ENCODE peak calls at places on chromosomes 1 and 21, in four cellular contexts. V, O, U and X are unnamed samples.

GRCh38 chr1:103171041-103171590 is 62.8 kb upstream of the COL11A1 start:
- DNase-seq in U (no peak), O (no peak), V (no peak), X (no peak)

GRCh38 chr21:35611752-35612151 is 448.6 kb downstream of the SETD4 start:
- DNase-seq in U (no peak), O (no peak), V (no peak), X (no peak)

GRCh38 chr1:201911827-201912571 is 23.3 kb downstream of the SHISA4 start:
- DNase-seq in U (no peak), V (no peak), O (no peak), X (no peak)

GRCh38 chr1:152906023-152906565 is 2.3 kb upstream of the IVL start:
- DNase-seq in O (no peak), U (no peak), V (no peak), X (peak)

GRCh38 chr1:26122988-26123973 is 11.7 kb downstream of the PDIK1L start:
- DNase-seq in U (no peak), V (no peak), O (no peak), X (no peak)

GRCh38 chr1:236495359-236496120 is 28.2 kb upstream of the LGALS8 start:
- DNase-seq in O (no peak), U (no peak), V (no peak), X (no peak)

GRCh38 chr1:234856719-234857310 is 246.8 kb upstream of the IRF2BP2 start:
- DNase-seq in O (no peak), U (no peak), V (no peak), X (no peak)

GRCh38 chr1:150577557-150578277 is 1.7 kb downstream of the MCL1 start:
- DNase-seq in U (no peak), O (peak), V (no peak), X (no peak)

GRCh38 chr1:157360021-157360390 is 192.3 kb downstream of the FCRL5 start:
- DNase-seq in O (no peak), U (no peak), V (no peak), X (no peak)

GRCh38 chr1:206507395-206508129 is at the start of gene RASSF5:
- DNase-seq in U (peak), V (peak), O (peak), X (peak)

GRCh38 chr1:205711105-205712048 is 31.1 kb upstream of the SLC45A3 start:
- DNase-seq in U (peak), V (peak), O (no peak), X (peak)

GRCh38 chr1:89545264-89546038 is 20.8 kb downstream of the LRRC8B start:
- DNase-seq in U (no peak), V (peak), O (no peak), X (no peak)

GRCh38 chr1:27719286-27720251 is 6.2 kb upstream of the FAM76A start:
- DNase-seq in O (no peak), U (no peak), V (no peak), X (no peak)

GRCh38 chr1:60470231-60470630 is 396.7 kb upstream of the C1orf87 start:
- DNase-seq in U (no peak), O (no peak), V (no peak), X (no peak)

GRCh38 chr1:61638296-61638695 is 86.6 kb downstream of the TM2D1 start:
- DNase-seq in V (no peak), O (no peak), U (peak), X (no peak)

GRCh38 chr1:53180226-53180625 is 16.4 kb upstream of the CPT2 start:
- DNase-seq in O (no peak), U (no peak), V (no peak), X (no peak)

GRCh38 chr1:44276006-44276405 is 62.7 kb downstream of the DMAP1 start:
- DNase-seq in U (no peak), V (no peak), O (peak), X (no peak)

GRCh38 chr1:110070282-110070967 is at the start of gene ALX3:
- DNase-seq in U (no peak), V (no peak), O (no peak), X (no peak)

GRCh38 chr1:100141192-100141591 is 8.2 kb downstream of the TRMT13 start:
- DNase-seq in O (no peak), U (no peak), V (no peak), X (no peak)

GRCh38 chr1:160257411-160258015 is 4.8 kb downstream of the DCAF8 start:
- DNase-seq in V (no peak), O (no peak), U (no peak), X (no peak)

GRCh38 chr1:2583871-2584341 is 2.7 kb upstream of the PRXL2B start:
- DNase-seq in U (no peak), O (peak), V (no peak), X (peak)

GRCh38 chr1:78277253-78277652 is 213.5 kb upstream of the PTGFR start:
- DNase-seq in V (no peak), O (no peak), U (no peak), X (peak)

GRCh38 chr1:71828431-71829012 is 453.8 kb downstream of the NEGR1 start:
- DNase-seq in U (no peak), V (no peak), O (no peak), X (no peak)

GRCh38 chr1:18160290-18160942 is 52.8 kb downstream of the IGSF21 start:
- DNase-seq in O (no peak), V (no peak), U (peak), X (no peak)

GRCh38 chr1:220176540-220176939 is 82.6 kb downstream of the IARS2 start:
- DNase-seq in O (no peak), U (no peak), V (no peak), X (no peak)

GRCh38 chr1:203187306-203188264 is 1.1 kb upstream of the CHI3L1 start:
- DNase-seq in V (no peak), O (no peak), U (no peak), X (no peak)